ENCODE peak calls at places on chromosomes 11 and 22, in five cellular contexts. D, O, M, Z and V are unnamed samples.

GRCh38 chr11:63767415-63768231 is 952 bp downstream of the ZFTA start:
- DNase-seq in D (peak; percentile 88), M (peak; percentile 80), Z (peak; percentile 83), O (peak; percentile 81), V (peak; percentile 11)

GRCh38 chr11:61855939-61856730 is 28.0 kb downstream of the FADS2 start:
- DNase-seq in Z (peak; percentile 55), O (no peak), M (peak; percentile 37), D (no peak), V (no peak)

GRCh38 chr11:106421673-106422292 is 344.3 kb downstream of the AASDHPPT start:
- DNase-seq in D (no peak), O (no peak), M (no peak), Z (no peak), V (no peak)

GRCh38 chr11:65454311-65454695 is 31.7 kb downstream of the NEAT1 start:
- DNase-seq in Z (peak; percentile 68), D (peak; percentile 76), O (no peak), M (no peak), V (no peak)

GRCh38 chr11:129249923-129250322 is 57.8 kb upstream of the ARHGAP32 start:
- DNase-seq in Z (no peak), O (no peak), D (no peak), M (no peak), V (no peak)

GRCh38 chr11:106389096-106389495 is 311.6 kb downstream of the AASDHPPT start:
- DNase-seq in Z (no peak), D (no peak), O (no peak), M (no peak), V (no peak)

GRCh38 chr11:30046211-30046945 is 29.5 kb upstream of the KCNA4 start:
- DNase-seq in O (no peak), Z (no peak), M (no peak), D (no peak), V (no peak)

GRCh38 chr11:122850076-122850631 is 11.9 kb downstream of the CRTAM start:
- DNase-seq in M (no peak), Z (no peak), D (no peak), O (no peak), V (peak; percentile 79)

GRCh38 chr11:48075637-48076036 is 95.3 kb downstream of the PTPRJ start:
- DNase-seq in M (no peak), D (no peak), O (no peak), Z (no peak), V (no peak)

GRCh38 chr11:74504100-74504691 is 10.7 kb upstream of the LIPT2 start:
- DNase-seq in Z (no peak), O (no peak), D (no peak), M (no peak), V (no peak)

GRCh38 chr22:44107341-44107740 is 73.4 kb upstream of the PARVG start:
- DNase-seq in D (no peak), Z (no peak), O (peak; percentile 7), M (peak; percentile 18), V (no peak)

GRCh38 chr22:39610766-39611165 is 40.2 kb downstream of the CACNA1I start:
- DNase-seq in M (peak; percentile 38), D (no peak), O (no peak), Z (no peak), V (no peak)

GRCh38 chr11:119550330-119550729 is 127.4 kb upstream of the THY1 start:
- DNase-seq in O (no peak), Z (no peak), D (no peak), M (no peak), V (no peak)

GRCh38 chr11:114251797-114252327 is 44.3 kb upstream of the NNMT start:
- DNase-seq in O (no peak), D (no peak), M (no peak), Z (peak; percentile 81), V (no peak)

GRCh38 chr22:31969789-31970489 is 25.6 kb downstream of the YWHAH start:
- DNase-seq in O (peak; percentile 63), M (no peak), Z (peak; percentile 80), D (no peak), V (peak; percentile 77)

GRCh38 chr22:46770726-46771125 is 8.3 kb downstream of the TBC1D22A start:
- DNase-seq in M (no peak), Z (peak; percentile 74), O (peak; percentile 80), D (no peak), V (no peak)

GRCh38 chr22:46775364-46775758 is 12.9 kb downstream of the TBC1D22A start:
- DNase-seq in Z (no peak), M (no peak), O (no peak), D (no peak), V (no peak)

GRCh38 chr22:46775789-46776485 is 13.5 kb downstream of the TBC1D22A start:
- DNase-seq in Z (no peak), M (no peak), O (no peak), D (no peak), V (peak; percentile 14)

GRCh38 chr22:46774456-46775363 is 12.3 kb downstream of the TBC1D22A start:
- DNase-seq in D (no peak), M (no peak), O (no peak), Z (peak; percentile 60), V (no peak)

DNA sequence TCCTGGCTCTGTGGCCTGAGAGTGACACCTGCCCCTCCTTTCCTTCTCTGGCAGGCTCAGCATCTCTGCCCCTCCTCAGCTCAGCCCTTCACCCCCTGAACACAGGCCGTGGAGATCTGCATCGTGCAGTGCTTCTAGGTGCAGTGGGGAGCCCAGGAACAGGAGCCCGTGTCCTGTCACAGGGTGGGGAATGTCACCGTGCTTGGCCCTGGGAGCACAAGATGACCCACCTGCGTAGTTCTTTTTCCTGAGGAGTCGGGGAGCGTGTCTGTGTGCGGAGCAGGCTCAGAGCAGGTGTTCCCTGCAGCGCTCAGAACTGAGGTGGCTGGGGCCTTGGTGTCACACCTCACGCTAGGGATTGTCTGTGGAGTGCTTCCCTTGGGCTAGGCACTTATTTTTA is 10.6 kb downstream of the TBC1D22A start:
- DNase-seq in Z (no peak), D (no peak), O (no peak), M (peak; percentile 35), V (no peak)
- H3K27ac ChIP-seq in Z (no peak overlapping the region), D (peak overlapping the region; percentile 75), O (no peak overlapping the region), M (peak overlapping the region; percentile 50), V (no peak overlapping the region)

GRCh38 chr11:125902315-125902926 is 585 bp downstream of the PUS3 start:
- DNase-seq in Z (no peak), M (no peak), D (no peak), O (no peak), V (no peak)

GRCh38 chr11:125902927-125903752 is at the start of gene PUS3:
- DNase-seq in D (peak; percentile 91), M (peak; percentile 95), Z (peak; percentile 97), O (peak; percentile 93), V (peak; percentile 80)

GRCh38 chr11:125901872-125902271 is 1.1 kb downstream of the PUS3 start:
- DNase-seq in D (no peak), O (no peak), Z (no peak), M (no peak), V (no peak)

GRCh38 chr11:125904678-125905077 is 370 bp downstream of the DDX25 start:
- DNase-seq in D (no peak), M (no peak), Z (no peak), O (no peak), V (no peak)

GRCh38 chr11:125903753-125904659 is at the start of gene DDX25:
- DNase-seq in Z (no peak), O (no peak), M (no peak), D (no peak), V (peak; percentile 14)
- H3K4me3 ChIP-seq in Z (peak within 1 kb of the TSS; percentile 89), O (no peak within 1 kb of the TSS), M (peak within 1 kb of the TSS; percentile 76), D (peak within 1 kb of the TSS; percentile 70), V (peak within 1 kb of the TSS; percentile 74)

GRCh38 chr11:39037611-39038010 is 2421.8 kb downstream of the LRRC4C start:
- DNase-seq in M (no peak), Z (no peak), O (no peak), D (no peak), V (no peak)
- H3K27ac ChIP-seq in M (no peak overlapping the region), Z (no peak overlapping the region), O (no peak overlapping the region), D (no peak overlapping the region), V (no peak overlapping the region)

GRCh38 chr11:134120921-134121526 is 52.2 kb downstream of the JAM3 start:
- DNase-seq in D (no peak), O (peak; percentile 55), M (peak; percentile 62), Z (peak; percentile 66), V (no peak)

GRCh38 chr11:134119094-134119493 is 50.2 kb downstream of the JAM3 start:
- DNase-seq in D (no peak), Z (no peak), O (no peak), M (no peak), V (no peak)

GRCh38 chr11:134116210-134116609 is 47.3 kb downstream of the JAM3 start:
- DNase-seq in D (no peak), M (no peak), Z (no peak), O (no peak), V (no peak)

GRCh38 chr11:134118016-134118415 is 49.1 kb downstream of the JAM3 start:
- DNase-seq in O (no peak), D (no peak), M (no peak), Z (no peak), V (no peak)

DNA sequence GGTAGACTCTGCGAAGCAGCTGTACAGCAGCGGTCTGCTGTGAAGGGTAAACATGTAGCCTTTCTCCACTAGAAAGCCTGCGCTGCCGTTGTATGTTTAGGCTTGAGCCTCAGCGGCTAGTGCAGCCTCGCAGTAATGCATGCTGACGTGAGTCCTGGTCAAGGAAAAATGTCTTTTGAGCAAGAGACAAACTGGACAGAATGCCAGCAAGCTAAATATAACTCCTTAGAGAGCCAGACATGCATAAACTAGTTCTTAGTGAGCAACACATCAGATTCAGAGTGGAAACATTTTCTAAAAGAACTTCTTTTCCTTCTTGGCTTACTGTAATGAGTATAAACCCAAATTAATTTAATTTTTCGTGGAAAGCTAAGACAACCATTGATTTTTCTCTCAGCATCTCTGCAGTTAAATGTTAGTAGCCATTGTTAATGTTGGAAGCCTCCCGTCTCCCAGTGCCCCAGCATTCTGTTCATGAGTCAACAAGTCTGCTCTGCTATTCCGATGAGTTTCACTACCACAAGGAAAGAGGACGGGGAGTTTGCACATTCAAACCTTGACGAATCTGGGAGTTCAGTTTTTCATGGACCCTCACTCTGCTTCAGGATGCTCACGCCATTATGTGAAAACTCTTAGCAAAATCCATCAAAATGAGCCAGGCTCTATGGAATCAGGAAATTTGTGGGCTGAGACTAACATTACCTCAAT is 51.4 kb downstream of the JAM3 start:
- DNase-seq in Z (peak; percentile 77), D (peak; percentile 88), O (peak; percentile 82), M (peak; percentile 62), V (no peak)
- H3K4me3 ChIP-seq in Z (peak overlapping the region; percentile 24), D (peak overlapping the region; percentile 61), O (peak overlapping the region; percentile 9), M (peak overlapping the region; percentile 25), V (no peak overlapping the region)

GRCh38 chr22:19596680-19597398 is 72.6 kb upstream of the CLDN5 start:
- DNase-seq in O (no peak), Z (no peak), D (no peak), M (no peak), V (no peak)
- H3K27ac ChIP-seq in O (no peak overlapping the region), Z (no peak overlapping the region), D (no peak overlapping the region), M (no peak overlapping the region), V (no peak overlapping the region)